ENCODE peak calls at places on chromosomes 6 and 20, in eight cellular contexts. N is tibial nerve, Z is stomach, V is esophagus muscularis mucosa, Y is HCT116, T is heart left ventricle, P is body of pancreas, R is suprapubic skin. O is an unnamed sample.

GRCh38 chr20:21182832-21183563 is 57.1 kb downstream of the KIZ start:
- DNase-seq in N (no peak), Y (no peak), R (no peak), V (no peak), P (no peak), Z (no peak), T (no peak), O (no peak)

GRCh38 chr20:45407783-45408645 is at the start of gene DBNDD2:
- DNase-seq in Z (no peak), T (peak; percentile 66), P (no peak), N (no peak), R (no peak), V (no peak), Y (no peak), O (no peak)

GRCh38 chr20:24153101-24154040 is 164.8 kb upstream of the GGTLC1 start:
- DNase-seq in P (no peak), N (no peak), T (no peak), Z (no peak), Y (no peak), V (peak; percentile 77), R (no peak), O (no peak)

GRCh38 chr6:23081701-23082100 is 512.3 kb downstream of the HDGFL1 start:
- DNase-seq in Z (no peak), R (no peak), T (no peak), P (no peak), N (no peak), V (no peak), Y (no peak), O (no peak)

GRCh38 chr6:57221936-57222683 is at the start of gene RAB23:
- DNase-seq in N (peak; percentile 75), R (peak; percentile 85), Z (peak; percentile 84), V (peak; percentile 93), Y (peak; percentile 60), T (peak; percentile 94), P (peak; percentile 82), O (peak; percentile 88)

GRCh38 chr20:21607971-21608735 is 94.3 kb upstream of the NKX2-2 start:
- DNase-seq in R (no peak), V (peak; percentile 82), N (no peak), P (peak; percentile 26), Z (no peak), T (no peak), Y (no peak), O (no peak)

GRCh38 chr20:36542019-36542488 is 735 bp downstream of the MYL9 start:
- DNase-seq in R (no peak), N (no peak), V (no peak), P (no peak), T (no peak), Y (peak; percentile 33), Z (no peak), O (no peak)

GRCh38 chr6:129936329-129937165 is 75.4 kb upstream of the TMEM244 start:
- DNase-seq in P (peak; percentile 33), V (no peak), N (no peak), Y (peak; percentile 81), Z (peak; percentile 45), R (no peak), T (no peak), O (peak; percentile 52)

GRCh38 chr20:33401922-33402369 is 627 bp upstream of the CDK5RAP1 start:
- DNase-seq in V (no peak), P (no peak), R (no peak), Z (no peak), N (no peak), T (no peak), Y (no peak), O (no peak)

GRCh38 chr6:9502991-9503761 is 911.7 kb downstream of the TFAP2A start:
- DNase-seq in V (no peak), N (no peak), Z (no peak), P (no peak), T (no peak), Y (no peak), R (no peak), O (no peak)

GRCh38 chr6:160398674-160399271 is 50.6 kb downstream of the SLC22A3 start:
- DNase-seq in Y (no peak), P (no peak), N (no peak), T (no peak), R (no peak), V (no peak), Z (no peak), O (no peak)

GRCh38 chr20:38291582-38291918 is 12.4 kb upstream of the BPI start:
- DNase-seq in T (no peak), Z (no peak), V (no peak), P (no peak), R (no peak), Y (no peak), N (no peak), O (no peak)
- H3K4me1 ChIP-seq in T (no peaks in the 10 kb centered on the region), Z (no peaks in the 10 kb centered on the region), V (peaks cover 9% of the 10 kb centered on the region), P (no peaks in the 10 kb centered on the region), R (no peaks in the 10 kb centered on the region), Y (peaks cover 5% of the 10 kb centered on the region), N (peaks cover 16% of the 10 kb centered on the region), O (peaks cover 6% of the 10 kb centered on the region)

GRCh38 chr20:51427625-51428291 is 114.8 kb downstream of the NFATC2 start:
- DNase-seq in Y (no peak), R (no peak), T (no peak), N (no peak), Z (no peak), V (no peak), P (no peak), O (no peak)

GRCh38 chr20:51423810-51424209 is 118.7 kb downstream of the NFATC2 start:
- DNase-seq in N (no peak), Y (no peak), T (no peak), P (no peak), R (no peak), Z (no peak), V (no peak), O (no peak)

GRCh38 chr20:51424270-51425041 is 118.1 kb downstream of the NFATC2 start:
- DNase-seq in Y (no peak), P (no peak), Z (no peak), V (no peak), N (no peak), T (no peak), R (no peak), O (no peak)

GRCh38 chr20:51426879-51427624 is 115.5 kb downstream of the NFATC2 start:
- DNase-seq in R (no peak), T (no peak), N (no peak), Y (no peak), Z (no peak), P (no peak), V (no peak), O (peak; percentile 60)

DNA sequence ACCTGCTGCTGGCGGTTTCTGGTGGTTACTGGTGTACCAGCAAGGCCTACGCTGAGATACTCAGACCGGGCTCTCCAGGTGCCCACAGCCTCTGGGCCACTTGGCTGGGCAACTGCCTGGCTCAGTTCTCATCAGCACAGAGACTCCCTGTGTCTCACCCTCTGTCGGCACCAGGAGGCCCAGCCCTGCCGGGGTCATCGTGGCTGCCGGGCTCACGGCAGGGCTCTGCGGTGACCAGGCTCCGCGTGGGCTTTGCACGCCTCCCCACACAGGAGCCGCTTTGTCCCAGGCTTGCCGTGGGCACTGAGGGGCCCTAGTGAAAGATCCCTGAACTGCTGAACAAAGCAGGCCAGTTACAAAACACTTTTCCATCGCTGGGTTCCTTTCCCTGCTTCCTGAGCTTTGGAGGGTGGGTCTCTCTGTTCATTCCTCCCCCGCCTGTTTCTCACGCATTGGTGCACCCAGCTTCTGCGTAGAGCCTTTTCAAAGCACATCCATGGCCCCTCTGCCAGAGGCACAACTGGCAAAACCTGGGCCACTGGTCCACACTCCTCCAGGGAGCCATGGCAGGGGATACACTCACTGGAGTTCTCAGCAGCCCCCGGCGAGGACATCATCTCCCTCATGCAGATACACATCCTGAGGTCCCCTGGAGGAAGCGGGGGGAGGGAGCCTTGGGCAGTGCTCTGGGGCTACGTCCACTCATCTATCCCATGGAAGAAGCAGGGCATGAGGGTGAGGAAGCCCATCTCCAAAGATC is 117.0 kb downstream of the NFATC2 start:
- DNase-seq in V (no peak), Y (no peak), Z (no peak), P (no peak), T (peak; percentile 44), N (no peak), R (no peak), O (no peak)
- H3K27me3 ChIP-seq in V (no peaks in the 10 kb centered on the region), Y (no peaks in the 10 kb centered on the region), Z (no peaks in the 10 kb centered on the region), P (no peaks in the 10 kb centered on the region), T (no peaks in the 10 kb centered on the region), N (no peaks in the 10 kb centered on the region), R (no peaks in the 10 kb centered on the region), O (no peaks in the 10 kb centered on the region)

GRCh38 chr20:63394069-63394468 is 32.9 kb upstream of the CHRNA4 start:
- DNase-seq in P (no peak), R (no peak), Y (no peak), T (peak; percentile 27), V (no peak), N (no peak), Z (no peak), O (no peak)
- TF ChIP-seq POLR2A in P (no peak), R (no peak), Y (no peak), T (no peak), V (no peak), N (no peak), Z (no peak), O (no peak)

GRCh38 chr20:435558-435957 is 26.8 kb downstream of the TBC1D20 start:
- DNase-seq in N (no peak), T (no peak), Z (no peak), R (no peak), Y (no peak), V (no peak), P (no peak), O (no peak)

GRCh38 chr20:437787-438486 is 24.4 kb downstream of the TBC1D20 start:
- DNase-seq in R (no peak), Z (no peak), T (no peak), Y (no peak), N (no peak), V (no peak), P (no peak), O (no peak)

GRCh38 chr20:434221-434620 is 26.1 kb downstream of the RBCK1 start:
- DNase-seq in P (no peak), R (peak; percentile 22), Y (no peak), N (no peak), V (no peak), T (no peak), Z (no peak), O (no peak)

GRCh38 chr20:434661-435419 is 26.7 kb downstream of the RBCK1 start:
- DNase-seq in Y (no peak), V (no peak), P (no peak), T (no peak), N (no peak), R (no peak), Z (no peak), O (peak; percentile 44)

DNA sequence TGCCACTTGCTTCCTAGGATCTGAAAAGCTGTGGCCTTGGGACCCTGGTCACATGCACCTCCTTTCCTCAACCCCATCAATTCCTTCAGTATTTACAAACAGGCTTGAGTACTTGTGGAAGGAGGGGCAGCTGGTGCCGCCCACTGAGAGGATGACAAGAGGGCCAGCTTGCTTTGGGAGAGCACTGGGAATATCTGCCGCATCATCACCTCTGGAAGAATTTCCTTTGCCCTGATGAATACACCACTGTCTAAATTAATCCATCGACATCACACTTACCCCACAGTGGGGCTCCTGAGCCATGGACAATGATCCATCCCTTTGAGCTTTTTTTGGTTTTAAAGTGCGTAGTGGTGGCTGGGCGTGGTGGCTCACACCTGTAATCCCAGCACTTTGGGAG is 25.9 kb downstream of the TBC1D20 start:
- DNase-seq in Z (no peak), P (no peak), Y (no peak), V (no peak), T (no peak), N (no peak), R (no peak), O (no peak)
- H3K4me1 ChIP-seq in Z (peaks cover 6% of the 10 kb centered on the region), P (no peaks in the 10 kb centered on the region), Y (peaks cover 5% of the 10 kb centered on the region), V (peaks cover 12% of the 10 kb centered on the region), T (peaks cover 21% of the 10 kb centered on the region), N (peaks cover 3% of the 10 kb centered on the region), R (peaks cover 9% of the 10 kb centered on the region), O (peaks cover 16% of the 10 kb centered on the region)

GRCh38 chr6:33958863-33959651 is 155.3 kb upstream of the MLN start:
- DNase-seq in V (no peak), Y (no peak), Z (no peak), N (no peak), P (no peak), R (no peak), T (peak; percentile 38), O (no peak)
- H3K27me3 ChIP-seq in V (no peaks in the 10 kb centered on the region), Y (no peaks in the 10 kb centered on the region), Z (no peaks in the 10 kb centered on the region), N (no peaks in the 10 kb centered on the region), P (no peaks in the 10 kb centered on the region), R (no peaks in the 10 kb centered on the region), T (peaks cover 7% of the 10 kb centered on the region), O (no peaks in the 10 kb centered on the region)